ENCODE peak calls at places on chromosomes 5 and 9, in seven cellular contexts. A, X, U, H, J, L and M are unnamed samples.

GRCh38 chr5:55763736-55764420 is 26.0 kb downstream of the DDX4 start:
- DNase-seq in A (no peak), X (no peak), U (no peak), H (no peak), J (no peak), L (no peak), M (no peak)

GRCh38 chr9:16867571-16868311 is 2.7 kb downstream of the BNC2 start:
- DNase-seq in A (no peak), X (peak; percentile 81), U (peak; percentile 46), H (no peak), J (peak; percentile 82), L (no peak), M (no peak)

GRCh38 chr9:86534572-86535258 is 180.5 kb upstream of the TUT7 start:
- DNase-seq in A (no peak), X (peak; percentile 83), U (no peak), H (no peak), J (no peak), L (no peak), M (no peak)

GRCh38 chr9:127194881-127195713 is 69.5 kb upstream of the GARNL3 start:
- DNase-seq in A (no peak), X (peak; percentile 37), U (peak; percentile 59), H (no peak), J (peak; percentile 20), L (no peak), M (no peak)

GRCh38 chr9:114504341-114505186 is 709 bp downstream of the WHRN start:
- DNase-seq in A (peak; percentile 82), X (peak; percentile 19), U (peak; percentile 72), H (no peak), J (peak; percentile 62), L (peak; percentile 55), M (no peak)

GRCh38 chr9:83185517-83186192 is 122.7 kb upstream of the RASEF start:
- DNase-seq in A (no peak), X (no peak), U (no peak), H (no peak), J (no peak), L (no peak), M (no peak)

GRCh38 chr5:74765201-74765600 is 1.7 kb downstream of the GFM2 start:
- DNase-seq in A (no peak), X (no peak), U (no peak), H (no peak), J (peak; percentile 19), L (no peak), M (no peak)

GRCh38 chr5:1883120-1883924 is 597 bp upstream of the IRX4 start:
- DNase-seq in A (no peak), X (no peak), U (peak; percentile 41), H (no peak), J (no peak), L (no peak), M (no peak)

GRCh38 chr5:124628721-124629596 is 117.5 kb downstream of the ZNF608 start:
- DNase-seq in A (no peak), X (peak; percentile 99), U (peak; percentile 93), H (no peak), J (peak; percentile 99), L (no peak), M (no peak)

GRCh38 chr5:141573489-141574121 is 45.2 kb downstream of the DIAPH1 start:
- DNase-seq in A (no peak), X (no peak), U (no peak), H (no peak), J (no peak), L (no peak), M (no peak)

GRCh38 chr5:177478711-177479646 is 5.5 kb upstream of the DBN1 start:
- DNase-seq in A (peak; percentile 86), X (peak; percentile 66), U (peak; percentile 56), H (no peak), J (peak; percentile 55), L (no peak), M (no peak)

GRCh38 chr9:125240649-125240999 is 519 bp downstream of the HSPA5 start:
- DNase-seq in A (no peak), X (no peak), U (no peak), H (no peak), J (peak; percentile 29), L (peak; percentile 23), M (no peak)

GRCh38 chr9:79477955-79478751 is 93.6 kb upstream of the TLE4 start:
- DNase-seq in A (no peak), X (peak; percentile 29), U (peak; percentile 49), H (no peak), J (peak; percentile 28), L (peak; percentile 26), M (peak; percentile 35)

GRCh38 chr5:142287973-142288313 is 36.9 kb downstream of the SPRY4 start:
- DNase-seq in A (no peak), X (no peak), U (no peak), H (no peak), J (no peak), L (no peak), M (no peak)

GRCh38 chr5:149015561-149015960 is 47.3 kb downstream of the SH3TC2 start:
- DNase-seq in A (no peak), X (no peak), U (no peak), H (no peak), J (no peak), L (no peak), M (no peak)

GRCh38 chr5:159182691-159183090 is 26.7 kb downstream of the RNF145 start:
- DNase-seq in A (no peak), X (peak; percentile 83), U (no peak), H (no peak), J (peak; percentile 57), L (no peak), M (no peak)

GRCh38 chr9:34190996-34191892 is 12.4 kb downstream of the UBAP1 start:
- DNase-seq in A (no peak), X (peak; percentile 34), U (peak; percentile 31), H (no peak), J (peak; percentile 40), L (no peak), M (no peak)

GRCh38 chr5:175420383-175420782 is 23.6 kb downstream of the DRD1 start:
- DNase-seq in A (no peak), X (no peak), U (no peak), H (no peak), J (no peak), L (no peak), M (no peak)

GRCh38 chr5:110726249-110727024 is at the start of gene TMEM232:
- DNase-seq in A (peak; percentile 80), X (peak; percentile 78), U (peak; percentile 90), H (peak; percentile 9), J (peak; percentile 71), L (peak; percentile 67), M (peak; percentile 45)

GRCh38 chr9:15509931-15510788 is 610 bp downstream of the PSIP1 start:
- DNase-seq in A (peak; percentile 70), X (no peak), U (peak; percentile 57), H (no peak), J (peak; percentile 20), L (peak; percentile 51), M (no peak)

GRCh38 chr9:133528887-133529262 is 4.1 kb upstream of the MYMK start:
- DNase-seq in A (no peak), X (no peak), U (no peak), H (no peak), J (no peak), L (no peak), M (no peak)
- H3K4me1 ChIP-seq in A (peaks cover 32% of the 10 kb centered on the region), X (peaks cover 2% of the 10 kb centered on the region), U (peaks cover 36% of the 10 kb centered on the region), H (peaks cover 15% of the 10 kb centered on the region), J (peaks cover 1% of the 10 kb centered on the region), L (peaks cover 29% of the 10 kb centered on the region), M (peaks cover 11% of the 10 kb centered on the region)

DNA sequence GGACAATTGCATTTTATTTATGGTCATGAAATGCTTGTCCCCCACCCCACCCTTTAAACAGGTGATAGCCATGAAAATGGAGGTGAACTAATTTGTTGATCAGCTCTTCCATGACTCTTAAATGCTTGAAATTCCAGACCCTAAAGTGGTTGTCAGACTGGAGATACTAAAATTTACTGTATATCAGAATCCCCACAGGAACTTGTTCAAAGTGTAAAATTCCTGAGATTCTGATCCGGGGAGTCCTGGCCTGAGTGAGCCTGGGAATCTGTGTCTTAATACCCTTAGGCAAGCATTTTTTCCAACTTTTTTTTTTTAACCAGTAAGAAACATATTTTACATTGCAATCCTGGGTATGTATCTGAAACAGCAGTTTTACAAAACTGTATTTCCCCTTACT is 4.7 kb downstream of the SKP2 start:
- DNase-seq in A (no peak), X (peak; percentile 69), U (no peak), H (no peak), J (peak; percentile 80), L (no peak), M (no peak)
- H3K36me3 ChIP-seq in A (peaks cover 29% of the 10 kb centered on the region), X (peaks cover 31% of the 10 kb centered on the region), U (no peaks in the 10 kb centered on the region), H (peaks cover 57% of the 10 kb centered on the region), J (peaks cover 7% of the 10 kb centered on the region), L (peaks cover 90% of the 10 kb centered on the region), M (peaks cover 10% of the 10 kb centered on the region)

GRCh38 chr5:62373382-62373781 is 30.3 kb downstream of the DIMT1 start:
- DNase-seq in A (no peak), X (no peak), U (no peak), H (no peak), J (no peak), L (no peak), M (no peak)

GRCh38 chr5:62372600-62372999 is 31.1 kb downstream of the DIMT1 start:
- DNase-seq in A (no peak), X (no peak), U (no peak), H (no peak), J (no peak), L (no peak), M (no peak)

GRCh38 chr5:62375627-62376026 is 28.1 kb downstream of the DIMT1 start:
- DNase-seq in A (no peak), X (no peak), U (no peak), H (no peak), J (no peak), L (no peak), M (no peak)

GRCh38 chr5:62374090-62374489 is 29.6 kb downstream of the DIMT1 start:
- DNase-seq in A (no peak), X (no peak), U (no peak), H (no peak), J (no peak), L (no peak), M (no peak)

GRCh38 chr5:62376064-62376463 is 27.6 kb downstream of the DIMT1 start:
- DNase-seq in A (no peak), X (peak; percentile 3), U (peak; percentile 19), H (no peak), J (peak; percentile 25), L (no peak), M (no peak)
- H3K27ac ChIP-seq in A (no peak overlapping the region), X (no peak overlapping the region), U (peak overlapping the region; percentile 24), H (peak overlapping the region; percentile 14), J (no peak overlapping the region), L (no peak overlapping the region), M (no peak overlapping the region)

DNA sequence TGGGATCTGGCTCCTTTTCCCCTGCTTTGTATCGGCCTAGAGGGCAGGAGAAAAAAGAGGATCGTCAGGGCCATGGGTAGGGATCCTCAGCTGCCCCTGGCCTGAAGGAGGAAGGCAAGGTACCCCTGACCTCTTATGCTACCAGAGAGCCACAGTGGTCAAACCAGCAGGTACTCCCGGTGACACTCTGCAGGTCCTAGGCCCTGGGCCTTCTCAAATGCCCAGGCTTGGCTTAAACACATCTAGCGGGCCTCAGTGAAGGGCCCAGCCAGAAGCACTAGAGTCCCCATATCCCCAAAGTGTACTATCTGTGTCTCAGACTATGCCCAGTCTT is 3.5 kb downstream of the IRF1 start:
- DNase-seq in A (peak; percentile 40), X (no peak), U (no peak), H (no peak), J (no peak), L (no peak), M (no peak)
- H3K4me1 ChIP-seq in A (peaks cover 59% of the 10 kb centered on the region), X (peaks cover 21% of the 10 kb centered on the region), U (peaks cover 18% of the 10 kb centered on the region), H (peaks cover 63% of the 10 kb centered on the region), J (peaks cover 11% of the 10 kb centered on the region), L (peaks cover 8% of the 10 kb centered on the region), M (peaks cover 12% of the 10 kb centered on the region)

GRCh38 chr9:93557366-93558137 is 18.8 kb upstream of the PHF2 start:
- DNase-seq in A (no peak), X (no peak), U (no peak), H (no peak), J (no peak), L (no peak), M (no peak)
- H3K36me3 ChIP-seq in A (peaks cover 92% of the 10 kb centered on the region), X (peaks cover 46% of the 10 kb centered on the region), U (no peaks in the 10 kb centered on the region), H (peaks cover 98% of the 10 kb centered on the region), J (peaks cover 18% of the 10 kb centered on the region), L (peaks cover 94% of the 10 kb centered on the region), M (peaks cover 16% of the 10 kb centered on the region)